ENCODE peak calls at places on chromosomes 13 and 19, in seven cellular contexts. One of them, this sample, is unnamed.

GRCh38 chr19:6765738-6766356 is 1.4 kb downstream of the SH2D3A start:
- DNase-seq in K562: no peak
- DNase-seq in H1: peak
- DNase-seq in HepG2: peak
- DNase-seq in HCT116: peak
- DNase-seq in A549: peak
- DNase-seq in endothelial cell of umbilical vein: no peak
- DNase-seq in this sample: no peak

GRCh38 chr19:30214651-30215051 is 157.5 kb upstream of the ZNF536 start:
- DNase-seq in endothelial cell of umbilical vein: no peak
- DNase-seq in HepG2: no peak
- DNase-seq in A549: no peak
- DNase-seq in H1: no peak
- DNase-seq in HCT116: no peak
- DNase-seq in K562: no peak
- DNase-seq in this sample: peak

GRCh38 chr13:110283661-110284516 is 23.1 kb downstream of the COL4A1 start:
- DNase-seq in A549: no peak
- DNase-seq in HCT116: no peak
- DNase-seq in K562: no peak
- DNase-seq in HepG2: no peak
- DNase-seq in H1: no peak
- DNase-seq in endothelial cell of umbilical vein: no peak
- DNase-seq in this sample: no peak

GRCh38 chr19:27887946-27888345 is 1325.0 kb downstream of the UQCRFS1 start:
- DNase-seq in K562: no peak
- DNase-seq in A549: no peak
- DNase-seq in HCT116: no peak
- DNase-seq in endothelial cell of umbilical vein: no peak
- DNase-seq in H1: no peak
- DNase-seq in HepG2: no peak
- DNase-seq in this sample: no peak

GRCh38 chr13:33722216-33722900 is 95.6 kb upstream of the RFC3 start:
- DNase-seq in K562: no peak
- DNase-seq in endothelial cell of umbilical vein: peak
- DNase-seq in HCT116: no peak
- DNase-seq in HepG2: no peak
- DNase-seq in A549: no peak
- DNase-seq in H1: no peak
- DNase-seq in this sample: no peak

GRCh38 chr19:7925171-7925837 is 631 bp downstream of the CTXN1 start:
- DNase-seq in endothelial cell of umbilical vein: peak
- DNase-seq in A549: peak
- DNase-seq in H1: peak
- DNase-seq in K562: peak
- DNase-seq in HepG2: peak
- DNase-seq in HCT116: peak
- DNase-seq in this sample: peak

GRCh38 chr13:109672545-109672944 is 113.8 kb downstream of the IRS2 start:
- DNase-seq in K562: no peak
- DNase-seq in endothelial cell of umbilical vein: no peak
- DNase-seq in H1: no peak
- DNase-seq in A549: no peak
- DNase-seq in HepG2: no peak
- DNase-seq in HCT116: no peak
- DNase-seq in this sample: no peak

GRCh38 chr13:112733112-112733511 is 43.3 kb downstream of the ATP11A start:
- DNase-seq in A549: no peak
- DNase-seq in HCT116: no peak
- DNase-seq in H1: no peak
- DNase-seq in K562: no peak
- DNase-seq in HepG2: no peak
- DNase-seq in endothelial cell of umbilical vein: no peak
- DNase-seq in this sample: no peak

GRCh38 chr13:106295971-106296370 is 239.5 kb downstream of the EFNB2 start:
- DNase-seq in HCT116: no peak
- DNase-seq in endothelial cell of umbilical vein: no peak
- DNase-seq in A549: no peak
- DNase-seq in K562: no peak
- DNase-seq in H1: no peak
- DNase-seq in HepG2: no peak
- DNase-seq in this sample: peak

GRCh38 chr13:38872693-38873092 is 117.9 kb downstream of the STOML3 start:
- DNase-seq in HepG2: peak
- DNase-seq in H1: peak
- DNase-seq in A549: peak
- DNase-seq in endothelial cell of umbilical vein: peak
- DNase-seq in HCT116: peak
- DNase-seq in K562: peak
- DNase-seq in this sample: peak

DNA sequence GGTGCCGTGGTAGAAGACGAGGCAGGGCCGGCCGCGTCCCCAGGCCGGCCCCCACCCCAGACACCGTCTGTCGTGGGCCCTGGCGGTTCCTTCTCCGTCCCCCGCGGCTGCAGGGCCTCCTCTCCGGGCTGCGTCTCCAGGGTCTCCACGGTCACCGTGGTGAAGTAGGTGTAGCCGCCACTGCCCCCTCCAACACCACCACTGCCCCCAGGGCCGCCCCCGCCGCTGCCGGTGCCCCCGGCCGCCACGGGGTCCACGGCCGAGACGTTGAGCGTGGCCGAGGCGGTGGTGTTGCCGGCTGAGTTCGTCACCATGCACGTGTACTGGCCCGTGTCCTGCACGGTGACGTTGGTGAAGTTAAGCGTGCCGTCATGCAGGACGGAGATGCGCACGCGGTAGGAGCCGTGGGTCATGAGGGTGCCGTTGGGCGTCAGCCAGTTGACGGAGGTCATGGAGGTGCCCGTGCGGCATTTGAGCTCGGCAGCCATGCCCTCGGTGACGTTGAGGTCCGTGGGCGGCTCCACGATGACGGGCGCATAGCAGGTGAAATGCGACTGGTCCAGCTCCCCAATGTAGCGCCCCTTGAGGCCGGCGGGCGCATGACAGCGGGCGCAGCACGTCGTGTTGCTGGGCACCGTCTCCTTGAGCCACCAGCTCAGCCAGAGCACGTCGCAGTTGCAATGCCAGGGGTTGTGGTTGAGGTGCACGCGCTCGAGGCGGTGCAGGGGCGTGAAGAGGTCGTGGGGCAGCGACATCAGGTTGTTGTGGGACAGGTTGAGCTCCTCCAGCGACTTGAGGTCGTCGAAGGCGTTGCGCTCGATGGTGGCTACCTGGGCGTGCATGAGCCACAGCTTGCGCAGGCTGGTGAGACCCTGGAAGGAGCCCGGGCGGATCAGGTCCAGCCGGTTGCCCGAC is 4.6 kb upstream of the ASPDH start:
- DNase-seq in HepG2: no peak
- DNase-seq in endothelial cell of umbilical vein: no peak
- DNase-seq in H1: no peak
- DNase-seq in K562: no peak
- DNase-seq in A549: peak
- DNase-seq in HCT116: no peak
- DNase-seq in this sample: no peak
- TF ChIP-seq POLR2A in HepG2: no peak
- TF ChIP-seq POLR2A in endothelial cell of umbilical vein: no peak
- TF ChIP-seq POLR2A in H1: no peak
- TF ChIP-seq POLR2A in K562: no peak
- TF ChIP-seq POLR2A in A549: peak
- TF ChIP-seq POLR2A in HCT116: no peak
- TF ChIP-seq POLR2A in this sample: no peak

GRCh38 chr13:102400619-102401125 is 1.2 kb downstream of the FGF14 start:
- DNase-seq in endothelial cell of umbilical vein: no peak
- DNase-seq in A549: no peak
- DNase-seq in H1: no peak
- DNase-seq in HepG2: no peak
- DNase-seq in HCT116: no peak
- DNase-seq in K562: no peak
- DNase-seq in this sample: no peak
- H3K4me3 ChIP-seq in endothelial cell of umbilical vein: no peak
- H3K4me3 ChIP-seq in A549: peak
- H3K4me3 ChIP-seq in H1: peak
- H3K4me3 ChIP-seq in HepG2: no peak
- H3K4me3 ChIP-seq in HCT116: no peak
- H3K4me3 ChIP-seq in K562: no peak
- H3K4me3 ChIP-seq in this sample: no peak

GRCh38 chr13:65943711-65944110 is 1286.4 kb downstream of the PCDH9 start:
- DNase-seq in HCT116: no peak
- DNase-seq in endothelial cell of umbilical vein: peak
- DNase-seq in A549: no peak
- DNase-seq in HepG2: no peak
- DNase-seq in H1: no peak
- DNase-seq in K562: no peak
- DNase-seq in this sample: no peak
- TF ChIP-seq MAX in HCT116: no peak
- TF ChIP-seq MAX in endothelial cell of umbilical vein: no peak
- TF ChIP-seq MAX in A549: no peak
- TF ChIP-seq MAX in HepG2: no peak
- TF ChIP-seq MAX in H1: no peak
- TF ChIP-seq MAX in K562: no peak
- TF ChIP-seq MAX in this sample: no peak

GRCh38 chr19:2166741-2167738 is 3.3 kb downstream of the DOT1L start:
- DNase-seq in A549: peak
- DNase-seq in K562: no peak
- DNase-seq in H1: no peak
- DNase-seq in HCT116: no peak
- DNase-seq in endothelial cell of umbilical vein: peak
- DNase-seq in HepG2: peak
- DNase-seq in this sample: no peak

GRCh38 chr19:2167896-2168618 is 4.3 kb downstream of the DOT1L start:
- DNase-seq in K562: peak
- DNase-seq in A549: peak
- DNase-seq in HepG2: peak
- DNase-seq in endothelial cell of umbilical vein: peak
- DNase-seq in H1: no peak
- DNase-seq in HCT116: no peak
- DNase-seq in this sample: peak

GRCh38 chr19:2168619-2169424 is 5.1 kb downstream of the DOT1L start:
- DNase-seq in K562: peak
- DNase-seq in H1: no peak
- DNase-seq in HepG2: peak
- DNase-seq in A549: peak
- DNase-seq in HCT116: peak
- DNase-seq in endothelial cell of umbilical vein: peak
- DNase-seq in this sample: peak

GRCh38 chr19:2160384-2160783 is 3.3 kb upstream of the DOT1L start:
- DNase-seq in H1: no peak
- DNase-seq in HCT116: no peak
- DNase-seq in HepG2: no peak
- DNase-seq in K562: no peak
- DNase-seq in endothelial cell of umbilical vein: no peak
- DNase-seq in A549: no peak
- DNase-seq in this sample: no peak

GRCh38 chr19:2164020-2164988 is 571 bp downstream of the DOT1L start:
- DNase-seq in A549: no peak
- DNase-seq in HCT116: no peak
- DNase-seq in HepG2: no peak
- DNase-seq in K562: no peak
- DNase-seq in H1: no peak
- DNase-seq in endothelial cell of umbilical vein: peak
- DNase-seq in this sample: no peak
- TF ChIP-seq POLR2A in A549: no peak
- TF ChIP-seq POLR2A in HCT116: no peak
- TF ChIP-seq POLR2A in HepG2: peak
- TF ChIP-seq POLR2A in K562: peak
- TF ChIP-seq POLR2A in H1: no peak
- TF ChIP-seq POLR2A in endothelial cell of umbilical vein: peak
- TF ChIP-seq POLR2A in this sample: no peak

GRCh38 chr13:36630181-36630806 is 43.5 kb upstream of the SERTM1 start:
- DNase-seq in HepG2: no peak
- DNase-seq in H1: no peak
- DNase-seq in A549: no peak
- DNase-seq in K562: no peak
- DNase-seq in HCT116: no peak
- DNase-seq in endothelial cell of umbilical vein: no peak
- DNase-seq in this sample: no peak
- H3K4me3 ChIP-seq in HepG2: no peak
- H3K4me3 ChIP-seq in H1: no peak
- H3K4me3 ChIP-seq in A549: no peak
- H3K4me3 ChIP-seq in K562: no peak
- H3K4me3 ChIP-seq in HCT116: no peak
- H3K4me3 ChIP-seq in endothelial cell of umbilical vein: no peak
- H3K4me3 ChIP-seq in this sample: no peak

DNA sequence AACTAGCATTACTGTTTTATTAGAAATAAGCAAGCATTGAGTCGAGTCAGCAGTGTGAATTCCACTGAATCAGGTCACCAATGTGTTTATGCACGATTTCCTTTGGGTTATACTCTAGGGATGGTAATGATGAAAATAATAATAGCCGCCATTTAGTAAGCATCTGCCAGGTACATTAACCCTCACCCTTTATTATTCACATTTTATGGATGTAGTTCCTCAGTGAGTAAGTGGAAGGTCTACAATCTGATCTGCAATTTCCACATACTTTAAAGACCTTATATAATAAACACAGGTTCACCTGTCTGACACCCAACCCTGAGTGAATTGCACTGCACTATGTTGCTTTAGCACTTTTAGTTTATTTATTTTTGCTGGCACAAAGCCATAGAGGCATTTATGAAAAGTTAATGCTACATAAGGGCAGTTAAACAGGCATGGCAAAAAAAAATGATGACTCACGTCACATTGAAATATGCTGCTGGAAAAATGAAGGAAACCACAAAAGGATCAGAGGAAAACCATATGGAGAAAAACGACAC is 122.4 kb downstream of the TRPC4 start:
- DNase-seq in A549: no peak
- DNase-seq in HCT116: no peak
- DNase-seq in endothelial cell of umbilical vein: peak
- DNase-seq in HepG2: no peak
- DNase-seq in K562: no peak
- DNase-seq in H1: no peak
- DNase-seq in this sample: no peak
- TF ChIP-seq MAX in A549: no peak
- TF ChIP-seq MAX in HCT116: no peak
- TF ChIP-seq MAX in endothelial cell of umbilical vein: no peak
- TF ChIP-seq MAX in HepG2: no peak
- TF ChIP-seq MAX in K562: no peak
- TF ChIP-seq MAX in H1: no peak
- TF ChIP-seq MAX in this sample: no peak

DNA sequence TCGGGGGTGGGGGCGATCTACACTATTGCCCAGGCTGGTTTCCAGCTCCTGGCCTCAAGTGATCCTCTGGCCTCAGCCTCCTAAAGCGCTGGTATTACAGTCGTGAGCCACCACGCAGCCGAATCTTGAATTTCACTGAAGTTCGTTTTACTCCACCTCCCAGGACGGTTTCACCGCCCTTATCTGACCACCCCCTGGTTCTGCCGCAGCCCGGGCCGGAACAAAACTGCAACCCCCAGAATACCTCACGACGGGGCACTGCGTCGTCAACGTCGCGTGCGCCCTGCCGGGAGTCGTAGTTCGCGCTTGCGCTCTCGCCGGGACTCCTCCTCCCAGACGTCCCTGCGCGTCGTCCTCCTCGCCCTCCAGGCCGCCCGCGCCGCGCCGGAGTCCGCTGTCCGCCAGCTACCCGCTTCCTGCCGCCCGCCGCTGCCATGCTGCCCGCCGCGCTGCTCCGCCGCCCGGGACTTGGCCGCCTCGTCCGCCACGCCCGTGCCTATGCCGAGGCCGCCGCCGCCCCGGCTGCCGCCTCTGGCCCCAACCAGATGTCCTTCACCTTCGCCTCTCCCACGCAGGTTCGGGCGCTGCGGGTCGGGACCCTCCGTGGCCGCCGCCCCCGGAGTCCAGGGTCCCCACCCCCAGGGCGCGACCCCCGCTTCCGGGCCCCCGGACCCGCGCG is at the start of gene ATP5F1D:
- DNase-seq in HCT116: no peak
- DNase-seq in A549: peak
- DNase-seq in K562: peak
- DNase-seq in HepG2: peak
- DNase-seq in endothelial cell of umbilical vein: peak
- DNase-seq in H1: no peak
- DNase-seq in this sample: peak
- TF ChIP-seq POLR2A in HCT116: peak
- TF ChIP-seq POLR2A in A549: peak
- TF ChIP-seq POLR2A in K562: no peak
- TF ChIP-seq POLR2A in HepG2: peak
- TF ChIP-seq POLR2A in endothelial cell of umbilical vein: peak
- TF ChIP-seq POLR2A in H1: no peak
- TF ChIP-seq POLR2A in this sample: peak

This sample was measured in NB4.